ENCODE peak calls at places on chromosome 14, in four cellular contexts. C, Z, Q and S are unnamed samples. For H3K4me1, the result is how much of the 10 kb centered on the place peaks cover.

GRCh38 chr14:99784508-99784907 is 8.7 kb upstream of the EML1 start:
- DNase-seq in Q (no peak), C (no peak), Z (no peak), S (no peak)

GRCh38 chr14:100374270-100374669 is 51.1 kb downstream of the SLC25A47 start:
- DNase-seq in Z (no peak), C (no peak), Q (no peak), S (no peak)

GRCh38 chr14:102012336-102012735 is 48.0 kb downstream of the DYNC1H1 start:
- DNase-seq in C (no peak), Q (no peak), Z (no peak), S (no peak)

GRCh38 chr14:106094654-106095189 is 568.3 kb downstream of the TMEM121 start:
- DNase-seq in Q (no peak), Z (no peak), C (no peak), S (peak)

GRCh38 chr14:59484611-59485174 is 376 bp downstream of the JKAMP start:
- DNase-seq in Z (peak), C (peak), Q (no peak), S (no peak)

GRCh38 chr14:61559641-61560201 is 135.6 kb upstream of the HIF1A start:
- DNase-seq in Q (peak), Z (no peak), C (no peak), S (no peak)

GRCh38 chr14:70018713-70019201 is 139.5 kb downstream of the SMOC1 start:
- DNase-seq in Q (no peak), C (no peak), Z (no peak), S (no peak)

GRCh38 chr14:54782803-54783659 is 119.6 kb downstream of the GCH1 start:
- DNase-seq in Q (no peak), C (no peak), Z (no peak), S (no peak)

GRCh38 chr14:103846569-103847438 is 571 bp downstream of the PPP1R13B start:
- DNase-seq in Q (peak), C (no peak), Z (no peak), S (peak)

GRCh38 chr14:66395300-66395699 is 90.9 kb upstream of the CCDC196 start:
- DNase-seq in Z (no peak), C (no peak), Q (no peak), S (no peak)

GRCh38 chr14:105240811-105241576 is 7.3 kb upstream of the BTBD6 start:
- DNase-seq in Q (no peak), Z (no peak), C (no peak), S (no peak)

GRCh38 chr14:104326848-104327247 is 188.5 kb downstream of the KIF26A start:
- DNase-seq in C (no peak), Q (no peak), Z (no peak), S (no peak)

GRCh38 chr14:96098309-96098998 is 59.3 kb downstream of the C14orf132 start:
- DNase-seq in C (peak), Q (peak), Z (peak), S (no peak)

GRCh38 chr14:34450542-34450915 is 11.5 kb downstream of the SPTSSA start:
- DNase-seq in C (no peak), Z (no peak), Q (no peak), S (no peak)

GRCh38 chr14:23522643-23523198 is 28.8 kb downstream of the ZFHX2 start:
- DNase-seq in Q (no peak), C (no peak), Z (no peak), S (no peak)

GRCh38 chr14:93629636-93630035 is 158.6 kb downstream of the PRIMA1 start:
- DNase-seq in Z (no peak), C (no peak), Q (no peak), S (no peak)

GRCh38 chr14:69605761-69606160 is 5.6 kb upstream of the SUSD6 start:
- DNase-seq in C (no peak), Q (no peak), Z (no peak), S (no peak)

DNA sequence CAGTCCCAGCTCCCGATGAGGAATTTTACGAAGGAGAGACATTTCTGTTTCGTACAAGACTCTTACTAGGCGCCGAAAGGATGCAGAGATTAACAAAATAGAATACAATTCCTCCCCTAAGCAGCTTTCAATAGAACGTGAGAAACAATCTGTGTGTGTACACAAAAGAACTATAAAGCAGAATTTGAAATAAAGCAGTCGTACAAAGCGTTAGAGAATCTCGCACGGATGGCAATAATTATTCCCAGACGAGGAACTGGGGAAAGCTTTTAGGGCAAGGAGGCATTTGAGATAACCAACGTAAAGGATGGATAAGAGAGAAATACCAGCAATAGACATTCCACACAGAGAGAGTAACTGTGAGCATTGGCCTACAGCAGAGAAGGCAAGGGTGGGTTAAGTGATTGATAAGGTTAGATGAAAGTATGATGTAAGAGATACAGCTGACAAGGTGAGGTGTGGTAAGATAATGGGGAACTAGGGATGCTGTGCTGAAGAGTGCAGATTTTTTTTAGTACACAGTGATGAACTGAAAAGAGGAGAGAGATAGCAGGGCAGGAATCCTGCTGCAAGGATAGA is 957 bp upstream of the RPS6KA5 start:
- DNase-seq in Z (no peak), Q (peak), C (no peak), S (no peak)
- H3K27ac ChIP-seq in Z (peak), Q (peak), C (peak), S (peak)

GRCh38 chr14:75825147-75825592 is 156.6 kb downstream of the TGFB3 start:
- DNase-seq in Q (no peak), C (peak), Z (no peak), S (no peak)
- TF ChIP-seq POLR2AphosphoS5 in Q (no peak), C (no peak), Z (no peak), S (no peak)

DNA sequence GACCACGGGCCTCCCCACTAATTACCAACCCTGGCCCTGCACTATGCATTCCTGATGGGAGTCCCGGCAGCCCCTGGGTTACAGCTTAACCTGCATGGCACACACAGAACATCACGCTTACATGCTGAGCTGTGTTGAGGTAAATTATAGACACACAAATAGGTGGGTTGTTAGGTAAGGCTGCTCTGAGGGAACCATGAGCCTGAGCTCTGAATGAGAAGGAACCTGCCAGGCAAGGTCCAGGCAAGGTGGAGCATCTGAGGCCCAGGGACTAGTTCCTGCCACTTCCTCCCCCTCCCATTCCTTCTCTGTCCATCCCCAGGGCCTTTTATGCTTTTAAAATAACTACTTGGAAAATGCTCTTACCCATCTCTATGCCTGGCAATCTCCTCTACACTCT is 82.7 kb upstream of the ESRRB start:
- DNase-seq in Z (no peak), C (no peak), Q (no peak), S (no peak)
- H3K4me1 ChIP-seq in Z (under half), C (under half), Q (under half), S (under half)

DNA sequence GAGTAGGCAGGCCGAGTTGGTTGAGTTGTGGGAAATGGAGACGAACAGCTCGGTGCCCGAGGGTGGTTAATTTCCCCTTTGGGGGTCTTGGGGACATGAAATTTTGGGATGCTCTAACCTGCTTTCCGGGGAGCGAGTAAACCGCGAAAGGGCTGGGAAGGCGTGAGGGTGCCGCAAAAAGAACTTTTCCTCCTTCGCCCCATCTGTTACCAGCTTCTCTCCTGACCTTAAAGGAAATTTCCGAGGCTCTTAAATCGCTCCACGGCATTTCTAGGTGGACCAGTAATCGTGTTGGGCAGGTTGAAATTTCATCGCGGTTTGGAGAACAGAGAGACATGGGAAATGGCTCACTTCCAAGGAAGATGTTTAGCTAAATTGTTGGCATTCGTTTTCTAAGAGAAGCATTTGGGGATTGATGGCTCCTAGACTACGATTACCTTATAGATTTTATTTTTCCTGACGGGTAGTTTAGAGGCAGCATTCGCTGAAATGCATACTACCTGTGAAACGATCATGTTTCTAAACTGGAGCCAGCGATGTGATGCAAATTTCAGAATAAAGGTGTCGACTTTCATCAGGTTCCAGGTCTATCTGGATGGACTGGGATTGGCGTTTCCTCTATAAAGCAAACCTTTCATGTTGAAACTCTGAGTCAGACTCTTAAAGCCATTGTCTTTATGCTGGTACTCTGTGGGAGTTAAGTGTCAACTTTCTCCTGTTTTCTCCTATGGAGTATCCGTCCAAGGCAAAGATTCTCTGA is 414.5 kb downstream of the PCNX1 start:
- DNase-seq in Q (no peak), C (no peak), Z (peak), S (no peak)
- H3K27ac ChIP-seq in Q (peak), C (peak), Z (peak), S (peak)

GRCh38 chr14:94775875-94776217 is 5.9 kb upstream of the GSC start:
- DNase-seq in Z (no peak), C (no peak), Q (no peak), S (no peak)

GRCh38 chr14:94773017-94773681 is 3.2 kb upstream of the GSC start:
- DNase-seq in Q (no peak), Z (no peak), C (no peak), S (no peak)

GRCh38 chr14:94775082-94775874 is 5.4 kb upstream of the GSC start:
- DNase-seq in Q (no peak), Z (no peak), C (no peak), S (no peak)

GRCh38 chr14:94771906-94772468 is 2.1 kb upstream of the GSC start:
- DNase-seq in C (no peak), Q (no peak), Z (no peak), S (peak)

DNA sequence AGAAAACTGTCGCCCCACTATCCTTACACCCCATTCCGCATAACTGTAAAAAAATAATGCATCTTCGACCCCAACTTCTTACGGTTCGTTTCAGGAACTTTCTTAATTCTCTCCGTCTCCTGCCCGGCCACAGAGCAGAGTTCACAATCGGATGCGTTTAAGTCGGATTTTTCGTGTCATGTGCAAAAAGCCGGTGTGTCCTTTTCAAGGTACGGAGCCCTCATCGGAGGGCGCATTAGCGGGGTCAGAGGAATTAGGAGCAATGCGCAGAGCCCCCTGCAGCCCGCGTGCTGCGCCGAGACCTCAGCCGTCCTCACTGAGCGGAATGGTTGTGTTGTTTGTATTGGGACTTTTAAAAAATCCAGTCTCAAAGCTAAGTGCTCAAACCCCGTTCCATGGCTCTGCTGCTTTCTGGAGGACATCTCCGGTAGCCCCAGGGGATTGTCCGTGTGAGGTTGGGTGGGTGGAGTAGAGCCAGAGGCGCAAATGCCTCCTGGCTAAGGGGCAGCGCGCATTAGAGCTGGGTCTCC is 3.8 kb upstream of the GSC start:
- DNase-seq in C (no peak), Q (no peak), Z (no peak), S (no peak)
- TF ChIP-seq POLR2AphosphoS5 in C (no peak), Q (no peak), Z (no peak), S (no peak)

GRCh38 chr14:68513838-68514610 is 278.8 kb downstream of the ZFP36L1 start:
- DNase-seq in Z (no peak), C (peak), Q (no peak), S (no peak)
- H3K4me1 ChIP-seq in Z (under half), C (under half), Q (half or more), S (under half)

GRCh38 chr14:89427426-89428162 is 10.6 kb upstream of the FOXN3 start:
- DNase-seq in C (no peak), Z (no peak), Q (no peak), S (no peak)
- H3K27ac ChIP-seq in C (no peak), Z (no peak), Q (peak), S (no peak)

GRCh38 chr14:52875707-52876106 is 75.1 kb downstream of the FERMT2 start:
- DNase-seq in Q (no peak), C (no peak), Z (no peak), S (no peak)

GRCh38 chr14:52873096-52873495 is 77.8 kb downstream of the FERMT2 start:
- DNase-seq in Z (no peak), Q (no peak), C (no peak), S (no peak)

GRCh38 chr14:52871606-52872005 is 79.2 kb downstream of the FERMT2 start:
- DNase-seq in C (no peak), Z (no peak), Q (peak), S (no peak)

GRCh38 chr14:52874389-52874788 is 76.5 kb downstream of the FERMT2 start:
- DNase-seq in C (no peak), Q (no peak), Z (no peak), S (no peak)

DNA sequence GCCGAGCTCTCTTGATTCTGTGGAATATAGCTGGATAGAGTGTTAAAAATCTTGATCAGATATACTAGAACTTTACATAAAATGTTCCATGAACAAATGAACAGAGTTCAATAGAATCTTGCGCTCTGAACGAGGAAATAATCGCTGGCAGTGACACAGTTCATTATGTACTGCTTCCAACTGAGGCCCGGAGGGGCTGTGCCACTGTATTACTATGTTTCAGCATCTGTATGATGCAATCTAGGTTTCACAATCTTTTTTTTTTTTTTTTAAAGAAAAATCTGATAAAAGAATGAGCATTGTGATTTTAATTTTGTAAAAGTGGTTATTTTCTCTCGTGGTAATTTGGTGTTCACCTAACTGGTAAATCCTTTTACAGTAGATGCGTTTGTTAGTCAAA is 77.2 kb downstream of the FERMT2 start:
- DNase-seq in C (no peak), Q (no peak), Z (no peak), S (no peak)
- TF ChIP-seq POLR2AphosphoS5 in C (no peak), Q (no peak), Z (no peak), S (no peak)

GRCh38 chr14:63436286-63437098 is 106.7 kb downstream of the PPP2R5E start:
- DNase-seq in C (no peak), Z (no peak), Q (no peak), S (no peak)

GRCh38 chr14:63432888-63433552 is 110.2 kb downstream of the PPP2R5E start:
- DNase-seq in C (no peak), Z (no peak), Q (no peak), S (no peak)

GRCh38 chr14:63435838-63436237 is 107.3 kb downstream of the PPP2R5E start:
- DNase-seq in Z (no peak), C (no peak), Q (no peak), S (no peak)

GRCh38 chr14:63432228-63432627 is 110.9 kb downstream of the PPP2R5E start:
- DNase-seq in C (no peak), Z (no peak), Q (no peak), S (no peak)

DNA sequence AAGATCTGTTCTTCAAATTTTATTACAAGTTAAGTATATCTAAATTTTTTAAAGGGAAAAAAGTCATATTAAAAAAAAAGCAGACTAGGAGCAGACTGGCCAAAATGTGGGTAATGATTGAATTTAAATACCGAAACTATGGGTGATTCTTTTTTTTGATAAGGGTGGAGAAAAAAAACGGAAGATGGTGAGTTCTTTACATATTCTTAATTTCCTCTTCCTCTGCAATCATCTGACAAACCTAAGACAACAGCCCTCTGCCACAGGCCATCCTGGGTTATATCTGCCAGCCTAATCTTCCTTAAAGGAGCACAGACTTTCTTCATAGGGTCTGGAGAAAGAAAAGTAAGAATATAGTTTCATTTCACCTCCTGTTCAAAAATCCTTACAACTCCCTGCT is 108.0 kb downstream of the PPP2R5E start:
- DNase-seq in C (no peak), Q (no peak), Z (no peak), S (no peak)
- H3K4me1 ChIP-seq in C (under half), Q (under half), Z (under half), S (half or more)

GRCh38 chr14:33315217-33315616 is 376.5 kb downstream of the NPAS3 start:
- DNase-seq in Z (no peak), Q (no peak), C (no peak), S (no peak)

GRCh38 chr14:33317675-33318074 is 379.0 kb downstream of the NPAS3 start:
- DNase-seq in Z (no peak), Q (no peak), C (no peak), S (no peak)

DNA sequence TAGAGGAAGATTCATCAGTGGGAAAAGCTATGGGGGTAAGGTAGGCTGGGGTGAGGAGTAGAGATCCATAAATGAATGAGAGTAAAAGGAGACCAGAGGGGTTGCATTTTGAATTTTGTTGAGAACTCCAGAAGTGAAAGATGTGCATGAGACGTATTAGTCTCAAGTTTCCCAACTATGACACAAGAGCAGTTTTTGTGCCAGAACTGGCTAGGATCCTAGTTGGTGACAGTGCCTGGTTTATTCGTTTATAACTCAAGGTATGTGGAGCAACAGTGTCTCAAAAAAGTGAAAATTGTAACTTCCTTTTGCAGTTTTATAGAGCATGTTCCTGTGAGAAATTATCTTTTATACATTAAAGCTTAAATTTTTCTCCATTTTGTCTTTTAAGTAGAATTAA is 377.0 kb downstream of the NPAS3 start:
- DNase-seq in Q (no peak), Z (no peak), C (no peak), S (no peak)
- H3K27ac ChIP-seq in Q (no peak), Z (no peak), C (no peak), S (no peak)